ENCODE peak calls at places on chromosomes 1 and 21, in eight cellular contexts. One of them, this sample, is unnamed.

GRCh38 chr1:91883470-91883869 is 2.5 kb downstream of the TGFBR3 start:
- DNase-seq in heart left ventricle: no peak
- DNase-seq in epithelial cell of esophagus: peak
- DNase-seq in psoas muscle: no peak
- DNase-seq in mammary epithelial cell: no peak
- DNase-seq in A549: peak
- DNase-seq in fibroblast of pulmonary artery: peak
- DNase-seq in CD4-positive, alpha-beta memory T cell: peak
- DNase-seq in this sample: no peak

GRCh38 chr1:70427976-70428375 is 16.9 kb downstream of the CTH start:
- DNase-seq in heart left ventricle: no peak
- DNase-seq in epithelial cell of esophagus: peak
- DNase-seq in psoas muscle: no peak
- DNase-seq in mammary epithelial cell: no peak
- DNase-seq in A549: no peak
- DNase-seq in fibroblast of pulmonary artery: peak
- DNase-seq in CD4-positive, alpha-beta memory T cell: no peak
- DNase-seq in this sample: no peak

GRCh38 chr21:29470397-29470796 is 171.7 kb downstream of the BACH1 start:
- DNase-seq in heart left ventricle: no peak
- DNase-seq in epithelial cell of esophagus: no peak
- DNase-seq in psoas muscle: no peak
- DNase-seq in mammary epithelial cell: no peak
- DNase-seq in A549: no peak
- DNase-seq in fibroblast of pulmonary artery: no peak
- DNase-seq in CD4-positive, alpha-beta memory T cell: no peak
- DNase-seq in this sample: no peak

GRCh38 chr1:22118291-22118992 is 24.5 kb downstream of the WNT4 start:
- DNase-seq in heart left ventricle: no peak
- DNase-seq in epithelial cell of esophagus: no peak
- DNase-seq in psoas muscle: no peak
- DNase-seq in mammary epithelial cell: no peak
- DNase-seq in A549: no peak
- DNase-seq in fibroblast of pulmonary artery: no peak
- DNase-seq in CD4-positive, alpha-beta memory T cell: no peak
- DNase-seq in this sample: no peak

GRCh38 chr1:51316113-51316763 is 14.1 kb downstream of the TTC39A start:
- DNase-seq in heart left ventricle: no peak
- DNase-seq in epithelial cell of esophagus: peak
- DNase-seq in psoas muscle: no peak
- DNase-seq in mammary epithelial cell: no peak
- DNase-seq in A549: no peak
- DNase-seq in fibroblast of pulmonary artery: no peak
- DNase-seq in CD4-positive, alpha-beta memory T cell: no peak
- DNase-seq in this sample: no peak

GRCh38 chr1:51642739-51643142 is 25.8 kb downstream of the OSBPL9 start:
- DNase-seq in heart left ventricle: no peak
- DNase-seq in epithelial cell of esophagus: no peak
- DNase-seq in psoas muscle: no peak
- DNase-seq in mammary epithelial cell: no peak
- DNase-seq in A549: no peak
- DNase-seq in fibroblast of pulmonary artery: peak
- DNase-seq in CD4-positive, alpha-beta memory T cell: no peak
- DNase-seq in this sample: no peak

GRCh38 chr1:11640944-11641343 is 13.3 kb downstream of the FBXO2 start:
- DNase-seq in heart left ventricle: no peak
- DNase-seq in epithelial cell of esophagus: no peak
- DNase-seq in psoas muscle: no peak
- DNase-seq in mammary epithelial cell: no peak
- DNase-seq in A549: no peak
- DNase-seq in fibroblast of pulmonary artery: no peak
- DNase-seq in CD4-positive, alpha-beta memory T cell: no peak
- DNase-seq in this sample: no peak

GRCh38 chr1:112841825-112842224 is 114.2 kb downstream of the SLC16A1 start:
- DNase-seq in heart left ventricle: no peak
- DNase-seq in epithelial cell of esophagus: no peak
- DNase-seq in psoas muscle: no peak
- DNase-seq in mammary epithelial cell: no peak
- DNase-seq in A549: no peak
- DNase-seq in fibroblast of pulmonary artery: no peak
- DNase-seq in CD4-positive, alpha-beta memory T cell: no peak
- DNase-seq in this sample: no peak

GRCh38 chr1:118335372-118335771 is 150.3 kb upstream of the SPAG17 start:
- DNase-seq in heart left ventricle: no peak
- DNase-seq in epithelial cell of esophagus: peak
- DNase-seq in psoas muscle: no peak
- DNase-seq in mammary epithelial cell: peak
- DNase-seq in A549: no peak
- DNase-seq in fibroblast of pulmonary artery: peak
- DNase-seq in CD4-positive, alpha-beta memory T cell: no peak
- DNase-seq in this sample: no peak

GRCh38 chr1:214441119-214441518 is 110.3 kb downstream of the PTPN14 start:
- DNase-seq in heart left ventricle: no peak
- DNase-seq in epithelial cell of esophagus: peak
- DNase-seq in psoas muscle: no peak
- DNase-seq in mammary epithelial cell: peak
- DNase-seq in A549: no peak
- DNase-seq in fibroblast of pulmonary artery: peak
- DNase-seq in CD4-positive, alpha-beta memory T cell: no peak
- DNase-seq in this sample: peak

GRCh38 chr21:17667256-17667655 is 54.6 kb upstream of the BTG3 start:
- DNase-seq in heart left ventricle: no peak
- DNase-seq in epithelial cell of esophagus: peak
- DNase-seq in psoas muscle: no peak
- DNase-seq in mammary epithelial cell: peak
- DNase-seq in A549: no peak
- DNase-seq in fibroblast of pulmonary artery: no peak
- DNase-seq in CD4-positive, alpha-beta memory T cell: no peak
- DNase-seq in this sample: no peak

GRCh38 chr1:116203192-116203723 is 92.1 kb downstream of the MAB21L3 start:
- DNase-seq in heart left ventricle: no peak
- DNase-seq in epithelial cell of esophagus: peak
- DNase-seq in psoas muscle: no peak
- DNase-seq in mammary epithelial cell: peak
- DNase-seq in A549: no peak
- DNase-seq in fibroblast of pulmonary artery: no peak
- DNase-seq in CD4-positive, alpha-beta memory T cell: no peak
- DNase-seq in this sample: no peak

GRCh38 chr1:193741228-193741627 is 554.8 kb upstream of the B3GALT2 start:
- DNase-seq in heart left ventricle: no peak
- DNase-seq in epithelial cell of esophagus: no peak
- DNase-seq in psoas muscle: no peak
- DNase-seq in mammary epithelial cell: no peak
- DNase-seq in A549: no peak
- DNase-seq in fibroblast of pulmonary artery: no peak
- DNase-seq in CD4-positive, alpha-beta memory T cell: no peak
- DNase-seq in this sample: no peak
- H3K4me3 ChIP-seq in heart left ventricle: no peak
- H3K4me3 ChIP-seq in epithelial cell of esophagus: no peak
- H3K4me3 ChIP-seq in psoas muscle: no peak
- H3K4me3 ChIP-seq in mammary epithelial cell: no peak
- H3K4me3 ChIP-seq in A549: no peak
- H3K4me3 ChIP-seq in fibroblast of pulmonary artery: no peak
- H3K4me3 ChIP-seq in CD4-positive, alpha-beta memory T cell: no peak
- H3K4me3 ChIP-seq in this sample: no peak

GRCh38 chr1:181424786-181425403 is 58.4 kb upstream of the CACNA1E start:
- DNase-seq in heart left ventricle: peak
- DNase-seq in epithelial cell of esophagus: peak
- DNase-seq in psoas muscle: peak
- DNase-seq in mammary epithelial cell: peak
- DNase-seq in A549: peak
- DNase-seq in fibroblast of pulmonary artery: peak
- DNase-seq in CD4-positive, alpha-beta memory T cell: peak
- DNase-seq in this sample: no peak

GRCh38 chr1:181425566-181425965 is 57.8 kb upstream of the CACNA1E start:
- DNase-seq in heart left ventricle: no peak
- DNase-seq in epithelial cell of esophagus: no peak
- DNase-seq in psoas muscle: no peak
- DNase-seq in mammary epithelial cell: no peak
- DNase-seq in A549: no peak
- DNase-seq in fibroblast of pulmonary artery: no peak
- DNase-seq in CD4-positive, alpha-beta memory T cell: no peak
- DNase-seq in this sample: no peak

GRCh38 chr1:181417915-181418314 is 65.4 kb upstream of the CACNA1E start:
- DNase-seq in heart left ventricle: no peak
- DNase-seq in epithelial cell of esophagus: no peak
- DNase-seq in psoas muscle: no peak
- DNase-seq in mammary epithelial cell: no peak
- DNase-seq in A549: no peak
- DNase-seq in fibroblast of pulmonary artery: no peak
- DNase-seq in CD4-positive, alpha-beta memory T cell: no peak
- DNase-seq in this sample: no peak

GRCh38 chr1:181423301-181423918 is 59.9 kb upstream of the CACNA1E start:
- DNase-seq in heart left ventricle: peak
- DNase-seq in epithelial cell of esophagus: peak
- DNase-seq in psoas muscle: no peak
- DNase-seq in mammary epithelial cell: peak
- DNase-seq in A549: peak
- DNase-seq in fibroblast of pulmonary artery: peak
- DNase-seq in CD4-positive, alpha-beta memory T cell: peak
- DNase-seq in this sample: no peak
- H3K4me3 ChIP-seq in heart left ventricle: no peak
- H3K4me3 ChIP-seq in epithelial cell of esophagus: no peak
- H3K4me3 ChIP-seq in psoas muscle: no peak
- H3K4me3 ChIP-seq in mammary epithelial cell: no peak
- H3K4me3 ChIP-seq in A549: no peak
- H3K4me3 ChIP-seq in fibroblast of pulmonary artery: no peak
- H3K4me3 ChIP-seq in CD4-positive, alpha-beta memory T cell: no peak
- H3K4me3 ChIP-seq in this sample: no peak

GRCh38 chr1:162560303-162561036 is 1.1 kb upstream of the UAP1 start:
- DNase-seq in heart left ventricle: no peak
- DNase-seq in epithelial cell of esophagus: no peak
- DNase-seq in psoas muscle: no peak
- DNase-seq in mammary epithelial cell: no peak
- DNase-seq in A549: peak
- DNase-seq in fibroblast of pulmonary artery: peak
- DNase-seq in CD4-positive, alpha-beta memory T cell: no peak
- DNase-seq in this sample: no peak
- H3K4me3 ChIP-seq in heart left ventricle: peak
- H3K4me3 ChIP-seq in epithelial cell of esophagus: peak
- H3K4me3 ChIP-seq in psoas muscle: peak
- H3K4me3 ChIP-seq in mammary epithelial cell: peak
- H3K4me3 ChIP-seq in A549: peak
- H3K4me3 ChIP-seq in fibroblast of pulmonary artery: peak
- H3K4me3 ChIP-seq in CD4-positive, alpha-beta memory T cell: peak
- H3K4me3 ChIP-seq in this sample: peak

GRCh38 chr1:84298688-84299535 is 2.6 kb upstream of the SAMD13 start:
- DNase-seq in heart left ventricle: peak
- DNase-seq in epithelial cell of esophagus: peak
- DNase-seq in psoas muscle: peak
- DNase-seq in mammary epithelial cell: peak
- DNase-seq in A549: peak
- DNase-seq in fibroblast of pulmonary artery: peak
- DNase-seq in CD4-positive, alpha-beta memory T cell: peak
- DNase-seq in this sample: no peak

GRCh38 chr1:84300991-84301758 is at the start of gene SAMD13:
- DNase-seq in heart left ventricle: peak
- DNase-seq in epithelial cell of esophagus: peak
- DNase-seq in psoas muscle: peak
- DNase-seq in mammary epithelial cell: peak
- DNase-seq in A549: peak
- DNase-seq in fibroblast of pulmonary artery: peak
- DNase-seq in CD4-positive, alpha-beta memory T cell: peak
- DNase-seq in this sample: peak

GRCh38 chr1:84298336-84298687 is 3.2 kb upstream of the SAMD13 start:
- DNase-seq in heart left ventricle: peak
- DNase-seq in epithelial cell of esophagus: peak
- DNase-seq in psoas muscle: peak
- DNase-seq in mammary epithelial cell: peak
- DNase-seq in A549: peak
- DNase-seq in fibroblast of pulmonary artery: peak
- DNase-seq in CD4-positive, alpha-beta memory T cell: peak
- DNase-seq in this sample: peak

GRCh38 chr1:84300501-84300900 is 1.0 kb upstream of the SAMD13 start:
- DNase-seq in heart left ventricle: no peak
- DNase-seq in epithelial cell of esophagus: no peak
- DNase-seq in psoas muscle: no peak
- DNase-seq in mammary epithelial cell: no peak
- DNase-seq in A549: no peak
- DNase-seq in fibroblast of pulmonary artery: no peak
- DNase-seq in CD4-positive, alpha-beta memory T cell: no peak
- DNase-seq in this sample: no peak

DNA sequence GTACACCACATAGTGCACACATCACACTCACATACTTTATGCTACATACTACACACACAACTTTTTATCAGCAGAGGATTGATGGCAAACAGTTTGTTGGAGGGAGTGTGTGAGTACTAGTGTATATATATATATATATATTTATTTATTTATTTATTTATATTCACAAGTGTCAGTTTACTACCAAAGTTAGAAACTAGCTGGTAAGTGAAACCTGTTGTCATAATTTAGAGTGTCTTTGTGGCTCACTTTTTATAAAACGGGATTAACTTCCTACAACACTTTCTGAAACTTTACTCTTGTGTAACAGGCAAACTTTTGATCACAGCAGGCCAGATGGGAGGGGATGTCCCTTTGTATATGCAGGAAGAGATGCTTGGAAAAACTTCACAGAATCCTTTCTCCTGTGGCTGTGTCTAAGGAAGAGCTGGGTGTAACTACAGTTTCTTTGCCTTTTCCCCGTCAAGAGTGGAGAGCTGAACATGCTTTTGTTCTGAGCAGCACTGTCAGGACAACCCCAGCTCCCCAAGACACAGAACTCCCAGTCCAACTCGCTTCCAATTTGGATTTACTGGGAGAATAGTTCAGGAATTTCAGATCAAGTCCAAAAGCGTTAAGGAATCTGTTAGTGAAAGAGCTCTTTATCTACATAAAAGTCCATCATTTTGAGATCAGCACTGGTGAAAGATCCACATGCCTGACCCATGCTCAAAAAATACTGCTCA is 1.8 kb upstream of the SAMD13 start:
- DNase-seq in heart left ventricle: no peak
- DNase-seq in epithelial cell of esophagus: peak
- DNase-seq in psoas muscle: no peak
- DNase-seq in mammary epithelial cell: no peak
- DNase-seq in A549: no peak
- DNase-seq in fibroblast of pulmonary artery: peak
- DNase-seq in CD4-positive, alpha-beta memory T cell: no peak
- DNase-seq in this sample: peak
- H3K4me3 ChIP-seq in heart left ventricle: peak
- H3K4me3 ChIP-seq in epithelial cell of esophagus: peak
- H3K4me3 ChIP-seq in psoas muscle: peak
- H3K4me3 ChIP-seq in mammary epithelial cell: peak
- H3K4me3 ChIP-seq in A549: peak
- H3K4me3 ChIP-seq in fibroblast of pulmonary artery: peak
- H3K4me3 ChIP-seq in CD4-positive, alpha-beta memory T cell: no peak
- H3K4me3 ChIP-seq in this sample: peak

GRCh38 chr1:93446837-93447451 is 974 bp upstream of the FNBP1L start:
- DNase-seq in heart left ventricle: no peak
- DNase-seq in epithelial cell of esophagus: peak
- DNase-seq in psoas muscle: peak
- DNase-seq in mammary epithelial cell: peak
- DNase-seq in A549: peak
- DNase-seq in fibroblast of pulmonary artery: peak
- DNase-seq in CD4-positive, alpha-beta memory T cell: peak
- DNase-seq in this sample: peak
- H3K4me3 ChIP-seq in heart left ventricle: peak
- H3K4me3 ChIP-seq in epithelial cell of esophagus: peak
- H3K4me3 ChIP-seq in psoas muscle: peak
- H3K4me3 ChIP-seq in mammary epithelial cell: peak
- H3K4me3 ChIP-seq in A549: peak
- H3K4me3 ChIP-seq in fibroblast of pulmonary artery: peak
- H3K4me3 ChIP-seq in CD4-positive, alpha-beta memory T cell: no peak
- H3K4me3 ChIP-seq in this sample: no peak